ENCODE peak calls at places on chromosomes 5 and 9, in seven cellular contexts. W is ovary, D is tibial nerve, H is body of pancreas, G is gastrocnemius medialis, F is endothelial cell of umbilical vein, K is suprapubic skin. I is an unnamed sample.

GRCh38 chr9:132546148-132547051 is 36.0 kb upstream of the BARHL1 start:
- DNase-seq in H (peak; percentile 41), F (peak; percentile 32), G (no peak), W (no peak), D (no peak), K (no peak), I (no peak)

GRCh38 chr5:122721127-122721526 is 53.8 kb upstream of the SNX2 start:
- DNase-seq in G (no peak), H (no peak), D (no peak), F (no peak), K (no peak), W (no peak), I (no peak)

GRCh38 chr9:108746864-108747263 is 108.9 kb downstream of the ACTL7B start:
- DNase-seq in D (no peak), K (no peak), W (no peak), H (no peak), F (no peak), G (no peak), I (no peak)

GRCh38 chr9:114313186-114313585 is 9.7 kb upstream of the ORM1 start:
- DNase-seq in D (no peak), K (no peak), W (peak; percentile 2), H (no peak), G (no peak), F (no peak), I (no peak)

GRCh38 chr9:7185612-7186011 is 427.8 kb downstream of the KDM4C start:
- DNase-seq in H (no peak), K (no peak), W (no peak), F (peak; percentile 57), D (no peak), G (no peak), I (no peak)

GRCh38 chr5:78273436-78273835 is 21.1 kb downstream of the AP3B1 start:
- DNase-seq in H (no peak), D (no peak), W (no peak), K (no peak), F (no peak), G (no peak), I (no peak)

GRCh38 chr9:77726289-77726688 is 78.2 kb upstream of the GNA14 start:
- DNase-seq in W (no peak), G (no peak), H (no peak), F (no peak), D (no peak), K (no peak), I (no peak)

GRCh38 chr9:131487001-131487400 is 15.7 kb upstream of the POMT1 start:
- DNase-seq in G (no peak), F (no peak), W (no peak), D (no peak), K (no peak), H (no peak), I (no peak)

GRCh38 chr5:144183254-144183889 is 12.7 kb downstream of the KCTD16 start:
- DNase-seq in F (peak; percentile 75), H (no peak), K (no peak), W (no peak), D (no peak), G (no peak), I (no peak)

GRCh38 chr9:105510024-105510423 is 47.9 kb upstream of the FKTN start:
- DNase-seq in K (no peak), F (peak; percentile 12), G (no peak), D (no peak), W (no peak), H (no peak), I (no peak)

GRCh38 chr9:133861692-133862091 is 123.5 kb upstream of the SARDH start:
- DNase-seq in H (no peak), K (no peak), G (no peak), F (no peak), W (no peak), D (no peak), I (no peak)

GRCh38 chr9:114339130-114339908 is 9.7 kb downstream of the ORM2 start:
- DNase-seq in K (no peak), G (no peak), H (peak; percentile 47), W (peak; percentile 59), F (peak; percentile 29), D (no peak), I (peak; percentile 72)

GRCh38 chr9:89410709-89411111 is 87.2 kb downstream of the SEMA4D start:
- DNase-seq in W (no peak), F (no peak), K (no peak), G (no peak), D (no peak), H (no peak), I (no peak)

GRCh38 chr5:151062405-151063135 is 18.3 kb downstream of the TNIP1 start:
- DNase-seq in H (no peak), W (no peak), D (no peak), K (no peak), F (no peak), G (no peak), I (no peak)

GRCh38 chr9:79685576-79685975 is 113.8 kb downstream of the TLE4 start:
- DNase-seq in K (no peak), F (no peak), D (no peak), H (no peak), W (no peak), G (no peak), I (no peak)

GRCh38 chr5:60352992-60353391 is 347.0 kb downstream of the DEPDC1B start:
- DNase-seq in D (no peak), W (no peak), H (peak; percentile 76), F (no peak), K (no peak), G (no peak), I (no peak)

GRCh38 chr5:67901816-67902496 is 313.6 kb upstream of the PIK3R1 start:
- DNase-seq in G (no peak), D (no peak), H (no peak), F (no peak), W (no peak), K (no peak), I (no peak)

GRCh38 chr9:107636596-107637405 is 147.2 kb upstream of the KLF4 start:
- DNase-seq in H (no peak), K (no peak), G (no peak), F (no peak), D (no peak), W (no peak), I (no peak)

GRCh38 chr5:93415819-93416218 is 165.2 kb downstream of the NR2F1-AS1 start:
- DNase-seq in F (no peak), H (no peak), G (no peak), W (no peak), K (no peak), D (no peak), I (no peak)

GRCh38 chr5:173196133-173196952 is 38.7 kb downstream of the NKX2-5 start:
- DNase-seq in W (no peak), G (no peak), H (no peak), F (no peak), K (no peak), D (peak; percentile 4), I (peak; percentile 32)

GRCh38 chr9:96417051-96417586 is 1.1 kb downstream of the ZNF367 start:
- DNase-seq in K (peak; percentile 94), W (peak; percentile 92), G (peak; percentile 85), D (peak; percentile 79), H (peak; percentile 92), F (peak; percentile 85), I (peak; percentile 92)
- TF ChIP-seq POLR2A in K (no peak), W (peak; percentile 46), G (peak; percentile 55), D (peak; percentile 76), H (peak; percentile 81), F (peak; percentile 34), I (peak; percentile 63)

DNA sequence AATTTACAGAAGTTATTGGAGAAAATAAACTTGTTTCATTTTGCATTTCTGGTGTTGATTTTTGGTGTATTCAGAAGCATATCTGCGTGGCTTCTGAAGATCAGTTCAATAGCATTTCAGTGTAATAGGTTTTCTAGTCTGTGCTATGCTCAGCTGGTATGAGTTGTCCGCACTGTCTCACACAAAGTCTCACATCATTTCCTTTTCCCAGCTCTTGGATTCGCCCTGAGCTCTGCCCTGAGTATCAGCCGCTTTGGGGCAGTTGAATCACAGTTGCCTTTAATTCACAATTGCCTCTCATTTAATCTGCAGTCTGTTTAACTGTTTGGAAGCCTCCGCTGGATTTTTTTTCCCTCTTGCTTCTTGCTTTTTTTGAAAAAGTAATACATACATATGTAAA is 6.4 kb upstream of the TTC23L start:
- DNase-seq in F (no peak), W (no peak), H (no peak), D (no peak), G (no peak), K (no peak), I (no peak)
- H3K36me3 ChIP-seq in F (peaks cover 35% of the 10 kb centered on the region), W (no peaks in the 10 kb centered on the region), H (no peaks in the 10 kb centered on the region), D (no peaks in the 10 kb centered on the region), G (no peaks in the 10 kb centered on the region), K (peaks cover 27% of the 10 kb centered on the region), I (peaks cover 25% of the 10 kb centered on the region)

DNA sequence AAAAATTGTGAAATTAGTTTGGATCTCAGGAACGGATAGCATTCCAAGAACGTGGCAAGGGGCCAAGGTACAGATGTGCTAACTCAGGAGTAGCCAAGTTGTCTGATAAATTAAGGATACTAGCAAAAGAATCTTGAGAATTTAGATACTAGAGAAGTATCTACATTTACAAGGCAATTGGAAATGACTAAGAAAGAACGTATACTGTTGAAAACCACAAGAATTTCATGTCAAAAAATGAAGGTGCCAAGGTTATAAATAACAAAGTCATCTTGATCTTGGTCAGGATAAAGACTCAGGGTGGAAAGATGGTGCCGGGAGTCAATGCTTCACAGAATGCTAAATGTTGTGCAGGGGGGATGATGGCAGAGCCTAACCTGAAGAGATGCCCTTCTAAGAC is 19.2 kb downstream of the CAPSL start:
- DNase-seq in D (no peak), F (no peak), K (no peak), W (no peak), G (no peak), H (peak; percentile 13), I (no peak)
- TF ChIP-seq CTCF in D (no peak), F (no peak), K (no peak), W (no peak), G (no peak), H (no peak), I (no peak)

DNA sequence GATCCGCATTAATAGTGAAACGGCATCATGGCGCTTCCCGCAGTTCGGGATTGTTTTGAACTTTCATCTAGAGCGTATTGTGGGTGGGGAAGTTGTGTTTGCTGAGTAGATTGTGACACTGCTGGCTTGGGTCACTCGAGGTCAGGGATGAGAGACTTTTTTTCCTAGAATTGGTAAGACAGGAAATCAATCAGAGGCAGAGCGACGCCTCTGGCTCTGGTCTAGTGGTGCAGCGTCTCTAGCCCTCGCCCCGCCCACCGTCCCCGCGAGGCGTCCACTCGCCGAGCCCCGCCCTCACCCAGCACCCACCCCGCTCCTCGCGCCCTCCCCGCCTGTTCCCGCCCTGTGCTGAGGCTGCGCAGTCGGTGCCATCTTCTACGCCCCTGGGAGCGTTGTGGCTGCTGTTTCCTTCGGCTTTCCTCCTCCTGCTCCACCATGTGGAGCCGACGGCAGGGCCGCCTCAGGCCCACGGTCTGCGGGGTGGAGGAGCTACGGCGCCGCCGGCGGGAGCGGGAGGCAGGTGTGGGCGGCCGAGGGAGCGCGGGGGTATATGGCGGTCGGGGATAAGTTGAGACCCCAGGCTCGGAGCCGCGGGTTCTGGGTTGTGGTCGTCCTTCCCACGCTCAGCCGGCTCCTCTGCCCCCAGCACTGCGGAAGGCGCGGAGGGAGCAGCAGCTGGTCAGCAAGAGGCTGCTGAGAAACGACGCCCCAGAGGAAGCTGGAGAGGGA is at the start of gene TMCO6:
- DNase-seq in G (peak; percentile 96), K (peak; percentile 99), D (peak; percentile 97), H (peak; percentile 99), W (peak; percentile 98), F (peak; percentile 96), I (peak; percentile 99)
- TF ChIP-seq POLR2A in G (peak; percentile 70), K (no peak), D (peak; percentile 60), H (peak; percentile 77), W (peak; percentile 19), F (peak; percentile 89), I (peak; percentile 67)

GRCh38 chr5:51326844-51327243 is 56.4 kb upstream of the ISL1 start:
- DNase-seq in G (no peak), W (no peak), K (no peak), D (no peak), H (no peak), F (no peak), I (no peak)
- H3K36me3 ChIP-seq in G (no peaks in the 10 kb centered on the region), W (no peaks in the 10 kb centered on the region), K (no peaks in the 10 kb centered on the region), D (no peaks in the 10 kb centered on the region), H (no peaks in the 10 kb centered on the region), F (no peaks in the 10 kb centered on the region), I (no peaks in the 10 kb centered on the region)